ENCODE peak calls at places on chromosomes 4 and X, in six cellular contexts. V is GM12891, H is GM12878, D is H1, E is K562, M is HepG2. A is an unnamed sample.
A peak's percentile ranks its signal among the peaks of the same experiment; 100 is the strongest.

GRCh38 chr4:120902925-120903324 is 19.6 kb downstream of the PRDM5 start:
- DNase-seq in V (no peak), H (no peak), D (no peak), E (no peak), M (no peak), A (no peak)

GRCh38 chrX:40406330-40406859 is 174.4 kb upstream of the ATP6AP2 start:
- DNase-seq in V (no peak), H (no peak), D (no peak), E (no peak), M (no peak), A (no peak)

GRCh38 chr4:8296491-8296890 is 26.9 kb downstream of the HTRA3 start:
- DNase-seq in V (no peak), H (no peak), D (no peak), E (no peak), M (no peak), A (no peak)

GRCh38 chrX:44253573-44253942 is 89.9 kb downstream of the EFHC2 start:
- DNase-seq in V (no peak), H (no peak), D (no peak), E (no peak), M (no peak), A (no peak)

GRCh38 chrX:24208494-24209240 is 59.1 kb downstream of the ZFX start:
- DNase-seq in V (no peak), H (no peak), D (no peak), E (no peak), M (no peak), A (no peak)

GRCh38 chr4:22202351-22203343 is 254.1 kb upstream of the KCNIP4 start:
- DNase-seq in V (no peak), H (no peak), D (no peak), E (no peak), M (no peak), A (no peak)

GRCh38 chr4:184437565-184437964 is 36.8 kb downstream of the IRF2 start:
- DNase-seq in V (no peak), H (no peak), D (no peak), E (no peak), M (no peak), A (no peak)

GRCh38 chr4:10951306-10951705 is 266.7 kb upstream of the CLNK start:
- DNase-seq in V (no peak), H (no peak), D (no peak), E (no peak), M (no peak), A (no peak)

GRCh38 chr4:154013576-154013975 is 224.7 kb upstream of the SFRP2 start:
- DNase-seq in V (no peak), H (no peak), D (no peak), E (no peak), M (no peak), A (no peak)

GRCh38 chrX:126027229-126027628 is 138.9 kb downstream of the DCAF12L2 start:
- DNase-seq in V (no peak), H (no peak), D (no peak), E (no peak), M (no peak), A (no peak)

GRCh38 chrX:63434665-63435064 is 83.5 kb upstream of the SPIN4 start:
- DNase-seq in V (no peak), H (no peak), D (no peak), E (peak; percentile 28), M (no peak), A (no peak)

GRCh38 chr4:23890369-23891063 is 669 bp upstream of the PPARGC1A start:
- DNase-seq in V (no peak), H (no peak), D (no peak), E (no peak), M (no peak), A (no peak)

GRCh38 chrX:17375361-17375630 is 296 bp downstream of the NHS start:
- DNase-seq in V (no peak), H (no peak), D (no peak), E (no peak), M (no peak), A (no peak)

GRCh38 chr4:25592670-25593069 is 63.0 kb upstream of the SLC34A2 start:
- DNase-seq in V (no peak), H (no peak), D (no peak), E (no peak), M (no peak), A (no peak)

GRCh38 chr4:38924266-38924827 is 56.7 kb downstream of the FAM114A1 start:
- DNase-seq in V (no peak), H (no peak), D (no peak), E (no peak), M (no peak), A (no peak)

GRCh38 chrX:107574711-107575110 is 53.6 kb upstream of the PRPS1 start:
- DNase-seq in V (no peak), H (no peak), D (no peak), E (no peak), M (no peak), A (no peak)

GRCh38 chr4:6771229-6771671 is 11.3 kb upstream of the KIAA0232 start:
- DNase-seq in V (no peak), H (no peak), D (no peak), E (no peak), M (no peak), A (no peak)

DNA sequence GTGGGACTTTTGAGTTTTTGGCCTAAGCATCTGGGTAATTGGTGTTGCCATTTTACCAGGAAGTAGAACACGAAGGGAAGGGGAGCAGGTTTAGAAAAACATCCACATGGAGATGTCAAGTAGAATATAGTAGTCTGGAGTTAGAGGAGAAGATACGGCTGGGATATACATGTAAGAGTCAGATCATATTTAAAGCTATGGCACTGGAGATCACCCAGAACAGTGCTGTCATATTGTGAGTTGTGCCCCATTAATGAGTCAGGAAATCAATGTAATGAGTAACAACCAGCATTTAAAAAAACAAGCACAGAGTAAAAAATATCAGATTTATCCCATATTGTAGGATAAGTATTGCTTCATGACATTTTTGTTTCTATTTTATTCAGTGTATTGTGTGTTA is 4.2 kb downstream of the GSTCD start:
- DNase-seq in V (no peak), H (no peak), D (no peak), E (no peak), M (no peak), A (no peak)
- TF ChIP-seq POLR2A in V (no peak), H (no peak), D (no peak), E (no peak), M (no peak), A (no peak)

DNA sequence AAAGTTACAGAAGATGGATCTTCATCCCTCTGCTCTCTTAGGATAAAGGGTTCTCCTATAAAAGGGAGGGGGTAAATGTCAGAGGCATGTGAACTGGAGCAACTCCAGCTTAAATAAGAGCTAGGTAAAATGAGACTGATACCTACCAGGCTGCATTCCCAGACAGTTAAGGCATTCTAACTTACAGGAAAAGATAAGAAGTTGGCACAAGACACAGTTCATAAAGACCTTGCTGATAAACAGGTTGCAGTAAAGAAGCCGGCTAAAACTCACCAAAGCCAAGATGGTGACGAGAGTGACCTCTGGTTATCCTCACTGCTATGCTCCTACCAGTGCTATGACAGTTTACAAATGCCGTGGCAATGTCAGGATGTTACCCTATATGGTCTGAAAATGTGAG is 13.0 kb upstream of the SULT1B1 start:
- DNase-seq in V (no peak), H (no peak), D (no peak), E (no peak), M (no peak), A (no peak)
- TF ChIP-seq TAF1 in V (no peak), H (no peak), D (no peak), E (no peak), M (no peak), A (no peak)

GRCh38 chrX:103378990-103379389 is 2.7 kb downstream of the BEX3 start:
- DNase-seq in V (no peak), H (no peak), D (no peak), E (no peak), M (no peak), A (no peak)

GRCh38 chrX:103372886-103373285 is 3.5 kb upstream of the BEX3 start:
- DNase-seq in V (no peak), H (no peak), D (no peak), E (no peak), M (no peak), A (no peak)

GRCh38 chrX:103373581-103373980 is 2.8 kb upstream of the BEX3 start:
- DNase-seq in V (no peak), H (no peak), D (no peak), E (no peak), M (no peak), A (no peak)

GRCh38 chrX:103376979-103377324 is 614 bp downstream of the BEX3 start:
- DNase-seq in V (no peak), H (no peak), D (no peak), E (no peak), M (no peak), A (no peak)

DNA sequence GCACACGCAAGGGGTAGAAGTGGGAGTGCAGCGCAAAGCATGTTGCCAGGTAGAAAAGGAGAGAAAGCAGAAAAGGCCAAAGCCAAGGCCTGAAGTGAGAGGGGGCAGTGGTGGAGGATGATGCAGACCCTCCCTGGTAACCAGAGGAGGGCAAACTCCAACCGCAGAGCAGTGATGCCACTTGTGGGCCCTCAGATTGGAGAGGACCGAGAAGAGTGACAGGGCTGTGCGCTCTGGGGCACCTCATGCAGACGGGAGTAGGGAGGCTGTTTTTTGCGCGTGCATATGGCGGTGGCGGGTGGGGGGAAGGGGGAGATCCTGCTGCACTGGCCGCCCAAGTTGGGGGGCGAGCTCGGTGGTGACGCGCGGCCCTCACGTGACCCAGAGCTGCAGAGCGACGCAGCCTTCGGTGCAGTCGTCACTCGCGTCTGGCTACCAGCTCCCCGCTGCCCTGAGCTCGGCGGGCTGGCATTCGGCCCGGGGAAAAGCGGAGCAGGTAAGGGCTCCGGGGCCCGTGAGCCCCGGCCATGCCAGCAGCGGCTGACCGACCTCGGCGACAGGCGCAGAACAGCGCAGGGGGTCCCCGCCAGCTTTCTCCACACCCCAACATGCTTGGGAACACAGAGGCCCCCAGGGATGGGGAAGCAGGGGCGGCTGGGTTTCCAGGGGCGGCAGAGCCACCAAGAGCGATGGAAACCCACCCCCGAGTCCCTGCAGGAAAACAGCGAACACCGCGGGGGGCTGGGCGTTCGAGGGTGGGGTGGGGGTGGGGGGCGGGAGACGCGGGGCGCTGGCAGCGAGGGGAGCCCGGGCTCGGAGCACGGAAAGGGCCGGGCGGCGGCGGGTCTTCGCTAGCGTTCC is at the start of gene BEX3:
- DNase-seq in V (no peak), H (no peak), D (peak; percentile 56), E (no peak), M (peak; percentile 24), A (no peak)
- TF ChIP-seq POLR2AphosphoS5 in V (no peak), H (no peak), D (peak; percentile 97), E (no peak), M (no peak), A (no peak)

DNA sequence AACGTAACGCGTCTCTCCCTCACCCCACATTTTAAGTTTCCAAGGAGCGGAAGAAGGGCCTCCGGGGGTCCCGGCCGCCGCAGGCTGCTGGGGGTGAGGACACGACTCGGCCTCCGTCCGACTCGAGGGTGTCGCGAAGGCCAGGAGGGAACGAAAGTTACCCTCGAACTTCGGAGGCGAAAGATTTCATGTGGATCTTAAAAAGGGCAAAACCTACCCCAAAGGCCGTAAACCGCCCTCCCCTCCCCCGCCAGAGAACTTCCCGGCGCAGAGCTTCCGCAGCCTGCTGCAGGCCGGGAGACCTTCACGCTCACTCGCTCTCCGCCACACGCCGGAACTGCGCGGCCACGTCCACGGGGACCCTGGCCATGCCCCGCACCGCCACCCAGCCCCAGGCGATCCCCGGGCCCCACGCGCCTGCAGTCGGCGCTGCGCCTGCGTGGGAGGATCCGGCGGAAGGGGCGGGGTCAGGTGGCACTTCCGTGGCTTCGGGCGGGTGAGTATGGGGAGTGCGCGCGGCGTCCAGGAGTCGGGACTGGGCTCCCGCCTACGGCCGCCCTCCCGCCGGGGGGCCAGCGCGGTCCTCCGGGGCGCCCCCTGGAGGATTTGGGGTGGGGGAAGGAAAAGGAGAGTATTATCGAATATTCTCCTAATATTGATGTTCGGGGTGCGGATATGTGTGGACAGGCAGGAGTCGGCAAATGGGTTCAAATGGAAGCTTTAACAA is at the start of gene MMAA:
- DNase-seq in V (peak; percentile 90), H (peak; percentile 75), D (peak; percentile 59), E (peak; percentile 94), M (peak; percentile 83), A (peak; percentile 91)
- TF ChIP-seq POLR2A in V (peak; percentile 90), H (peak; percentile 99), D (no peak), E (peak; percentile 93), M (peak; percentile 88), A (peak; percentile 96)

A was measured in GM12892.